ENCODE peak calls at places on chromosomes 6 and 20, in ten cellular contexts. J is IMR-90; B is DND-41; O is body of pancreas; V is uterus; T is CD8-positive, alpha-beta memory T cell; Z is effector memory CD4-positive, alpha-beta T cell; G is fibroblast of lung; H is left ventricle myocardium inferior; N is tibial artery. A is an unnamed sample.

GRCh38 chr20:17835941-17836861 is 132.4 kb downstream of the SNX5 start:
- DNase-seq in J (peak; percentile 87), B (no peak), O (peak; percentile 53), V (peak; percentile 88), T (no peak), Z (no peak), G (peak; percentile 96), H (peak; percentile 87), N (peak; percentile 76), A (no peak)

GRCh38 chr6:26296857-26297648 is 67.9 kb upstream of the BTN3A2 start:
- DNase-seq in J (peak; percentile 35), B (no peak), O (no peak), V (no peak), T (no peak), Z (no peak), G (peak; percentile 39), H (no peak), N (no peak), A (no peak)

GRCh38 chr6:156533860-156534580 is 243.2 kb upstream of the ARID1B start:
- DNase-seq in J (no peak), B (no peak), O (no peak), V (no peak), T (no peak), Z (no peak), G (no peak), H (no peak), N (no peak), A (no peak)

GRCh38 chr6:4316867-4317400 is 181.6 kb upstream of the ECI2 start:
- DNase-seq in J (peak; percentile 90), B (no peak), O (peak; percentile 52), V (peak; percentile 46), T (no peak), Z (no peak), G (peak; percentile 92), H (peak; percentile 34), N (peak; percentile 72), A (no peak)

GRCh38 chr20:62936996-62937352 is 973 bp upstream of the GID8 start:
- DNase-seq in J (peak; percentile 83), B (no peak), O (no peak), V (no peak), T (no peak), Z (no peak), G (peak; percentile 85), H (no peak), N (no peak), A (no peak)

GRCh38 chr6:75130784-75131183 is 75.1 kb downstream of the COL12A1 start:
- DNase-seq in J (peak; percentile 76), B (no peak), O (no peak), V (no peak), T (no peak), Z (no peak), G (peak; percentile 81), H (no peak), N (peak; percentile 69), A (no peak)

GRCh38 chr20:58743076-58743566 is 50.5 kb downstream of the NPEPL1 start:
- DNase-seq in J (no peak), B (no peak), O (no peak), V (no peak), T (no peak), Z (no peak), G (no peak), H (no peak), N (no peak), A (no peak)

GRCh38 chr6:3270258-3270657 is 11.5 kb downstream of the PSMG4 start:
- DNase-seq in J (no peak), B (no peak), O (no peak), V (no peak), T (no peak), Z (no peak), G (no peak), H (no peak), N (no peak), A (no peak)

GRCh38 chr20:52826321-52826720 is 145.8 kb upstream of the TSHZ2 start:
- DNase-seq in J (no peak), B (no peak), O (no peak), V (no peak), T (no peak), Z (no peak), G (no peak), H (no peak), N (no peak), A (no peak)

GRCh38 chr6:84847349-84848160 is 83.2 kb upstream of the TBX18 start:
- DNase-seq in J (no peak), B (no peak), O (no peak), V (no peak), T (no peak), Z (no peak), G (peak; percentile 18), H (no peak), N (no peak), A (no peak)

GRCh38 chr6:134424795-134425163 is 106.9 kb upstream of the SGK1 start:
- DNase-seq in J (no peak), B (no peak), O (no peak), V (no peak), T (no peak), Z (no peak), G (no peak), H (no peak), N (no peak), A (no peak)

GRCh38 chr6:72218125-72218524 is 331.8 kb downstream of the RIMS1 start:
- DNase-seq in J (peak; percentile 38), B (no peak), O (peak; percentile 54), V (no peak), T (no peak), Z (no peak), G (peak; percentile 15), H (no peak), N (no peak), A (no peak)

GRCh38 chr6:45555981-45556771 is 178.4 kb upstream of the SUPT3H start:
- DNase-seq in J (peak; percentile 60), B (no peak), O (no peak), V (no peak), T (no peak), Z (no peak), G (peak; percentile 49), H (peak; percentile 18), N (no peak), A (no peak)
- H3K27ac ChIP-seq in J (peak overlapping the region; percentile 62), B (no peak overlapping the region), O (no peak overlapping the region), V (peak overlapping the region; percentile 77), T (no peak overlapping the region), Z (no peak overlapping the region), G (peak overlapping the region; percentile 40), H (peak overlapping the region; percentile 65), N (no peak overlapping the region), A (no peak overlapping the region)

DNA sequence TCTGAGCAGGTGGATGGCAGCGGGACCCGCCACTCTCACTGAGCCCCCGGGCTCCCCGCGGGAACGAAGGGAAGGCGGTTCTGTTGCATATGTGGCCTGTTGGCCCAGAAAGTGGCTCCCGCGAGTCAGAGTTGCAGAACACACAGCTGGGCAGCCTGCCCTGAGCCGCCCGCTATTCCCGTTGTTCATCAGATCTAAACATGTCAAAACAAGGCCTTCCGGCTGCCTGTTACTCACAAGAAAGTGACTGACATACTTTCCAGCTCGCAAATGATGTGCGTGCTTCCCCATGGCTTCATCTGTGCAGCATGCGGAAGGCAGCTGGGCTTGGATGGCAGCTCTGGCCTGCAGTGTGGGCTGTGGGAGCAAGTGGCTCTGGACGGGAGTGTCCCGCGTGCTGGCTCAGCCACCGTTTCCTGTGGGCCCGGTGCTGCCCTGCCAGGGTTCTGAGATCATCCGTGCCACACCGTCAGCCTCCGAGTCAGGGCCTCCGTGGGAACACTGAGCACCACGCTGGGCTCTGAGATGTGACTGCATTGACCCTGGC is 227.3 kb downstream of the ERMARD start:
- DNase-seq in J (peak; percentile 15), B (no peak), O (no peak), V (no peak), T (peak; percentile 26), Z (no peak), G (no peak), H (no peak), N (peak; percentile 11), A (no peak)
- H3K36me3 ChIP-seq in J (no peaks in the 10 kb centered on the region), B (no peaks in the 10 kb centered on the region), O (no peaks in the 10 kb centered on the region), V (no peaks in the 10 kb centered on the region), T (no peaks in the 10 kb centered on the region), Z (no peaks in the 10 kb centered on the region), G (no peaks in the 10 kb centered on the region), H (no peaks in the 10 kb centered on the region), N (no peaks in the 10 kb centered on the region), A (no peaks in the 10 kb centered on the region)

GRCh38 chr6:37005827-37006514 is 516 bp downstream of the FGD2 start:
- DNase-seq in J (no peak), B (no peak), O (no peak), V (no peak), T (no peak), Z (no peak), G (no peak), H (no peak), N (no peak), A (peak; percentile 14)

GRCh38 chr6:37004044-37004984 is 1.1 kb upstream of the FGD2 start:
- DNase-seq in J (no peak), B (no peak), O (no peak), V (no peak), T (no peak), Z (no peak), G (no peak), H (no peak), N (no peak), A (no peak)

GRCh38 chr6:37007340-37008043 is 2.0 kb downstream of the FGD2 start:
- DNase-seq in J (no peak), B (no peak), O (no peak), V (no peak), T (no peak), Z (no peak), G (no peak), H (no peak), N (no peak), A (no peak)

GRCh38 chr6:37006793-37007339 is 1.4 kb downstream of the FGD2 start:
- DNase-seq in J (peak; percentile 31), B (no peak), O (no peak), V (no peak), T (no peak), Z (no peak), G (peak; percentile 60), H (no peak), N (no peak), A (no peak)

GRCh38 chr6:37005061-37005810 is at the start of gene FGD2:
- DNase-seq in J (no peak), B (no peak), O (no peak), V (no peak), T (no peak), Z (no peak), G (no peak), H (no peak), N (no peak), A (no peak)
- H3K27ac ChIP-seq in J (no peak within 1 kb of the TSS), B (no peak within 1 kb of the TSS), O (no peak within 1 kb of the TSS), V (no peak within 1 kb of the TSS), T (no peak within 1 kb of the TSS), Z (no peak within 1 kb of the TSS), G (no peak within 1 kb of the TSS), H (peak within 1 kb of the TSS; percentile 47), N (no peak within 1 kb of the TSS), A (peak within 1 kb of the TSS; percentile 28)

GRCh38 chr20:25286917-25287316 is 39.0 kb downstream of the PYGB start:
- DNase-seq in J (no peak), B (no peak), O (peak; percentile 7), V (peak; percentile 8), T (peak; percentile 35), Z (no peak), G (no peak), H (peak; percentile 9), N (peak; percentile 27), A (peak; percentile 11)
- H3K36me3 ChIP-seq in J (peaks cover 76% of the 10 kb centered on the region), B (peaks cover 96% of the 10 kb centered on the region), O (no peaks in the 10 kb centered on the region), V (no peaks in the 10 kb centered on the region), T (no peaks in the 10 kb centered on the region), Z (peaks cover 44% of the 10 kb centered on the region), G (peaks cover 35% of the 10 kb centered on the region), H (peaks cover 100% of the 10 kb centered on the region), N (peaks cover 84% of the 10 kb centered on the region), A (peaks cover 16% of the 10 kb centered on the region)

GRCh38 chr6:158801655-158802294 is 17.4 kb downstream of the EZR start:
- DNase-seq in J (no peak), B (no peak), O (peak; percentile 83), V (no peak), T (no peak), Z (no peak), G (no peak), H (peak; percentile 70), N (no peak), A (no peak)
- H3K27ac ChIP-seq in J (no peak overlapping the region), B (peak overlapping the region; percentile 52), O (peak overlapping the region; percentile 94), V (no peak overlapping the region), T (no peak overlapping the region), Z (no peak overlapping the region), G (no peak overlapping the region), H (peak overlapping the region; percentile 80), N (no peak overlapping the region), A (no peak overlapping the region)